ENCODE peak calls at places on chromosomes 7 and 10, in nine cellular contexts. C is fibroblast of the aortic adventitia, N is epithelial cell of esophagus, A is K562, H is kidney epithelial cell, Z is left ventricle myocardium inferior, D is adrenal gland, S is fibroblast of mammary gland, I is A549. M is an unnamed sample.

GRCh38 chr7:112160130-112160770 is 45.9 kb downstream of the DOCK4 start:
- DNase-seq in Z (no peak), I (peak; percentile 22), D (no peak), H (no peak), N (peak; percentile 61), A (no peak), C (peak; percentile 36), S (peak; percentile 21), M (peak; percentile 63)

GRCh38 chr7:122123746-122124145 is 20.3 kb downstream of the AASS start:
- DNase-seq in I (no peak), C (no peak), A (no peak), S (peak; percentile 24), Z (no peak), N (no peak), H (no peak), D (no peak), M (no peak)

GRCh38 chr7:135414850-135415439 is 95.0 kb downstream of the CNOT4 start:
- DNase-seq in N (peak; percentile 67), D (peak; percentile 68), H (peak; percentile 38), I (peak; percentile 16), C (peak; percentile 70), S (peak; percentile 75), A (peak; percentile 80), Z (no peak), M (peak; percentile 20)

GRCh38 chr7:913736-914520 is 37.6 kb downstream of the GET4 start:
- DNase-seq in Z (no peak), S (no peak), N (peak; percentile 31), C (no peak), I (no peak), H (no peak), D (no peak), A (no peak), M (no peak)

GRCh38 chr7:93375603-93376002 is 143.4 kb downstream of the VPS50 start:
- DNase-seq in D (no peak), N (no peak), Z (no peak), H (no peak), I (no peak), A (no peak), C (no peak), S (no peak), M (no peak)

GRCh38 chr10:73964743-73965142 is 33.2 kb upstream of the VCL start:
- DNase-seq in H (no peak), Z (no peak), A (no peak), C (no peak), S (no peak), I (no peak), D (no peak), N (no peak), M (no peak)

GRCh38 chr7:22137026-22137425 is 191.3 kb upstream of the CDCA7L start:
- DNase-seq in S (peak; percentile 12), Z (no peak), C (peak; percentile 51), N (no peak), I (no peak), A (no peak), H (peak; percentile 9), D (no peak), M (peak; percentile 33)

GRCh38 chr7:30918676-30919075 is 7.0 kb downstream of the AQP1 start:
- DNase-seq in H (no peak), N (no peak), Z (peak; percentile 14), D (no peak), S (no peak), A (no peak), I (no peak), C (no peak), M (no peak)

GRCh38 chr10:46301056-46301645 is 14.4 kb downstream of the ANTXRL start:
- DNase-seq in Z (no peak), D (no peak), S (no peak), A (no peak), C (no peak), N (no peak), H (no peak), I (no peak), M (no peak)

GRCh38 chr7:12127490-12127889 is 83.6 kb upstream of the TMEM106B start:
- DNase-seq in D (no peak), A (no peak), S (no peak), N (no peak), I (no peak), C (peak; percentile 50), H (no peak), Z (no peak), M (no peak)

GRCh38 chr10:58642283-58642682 is 129.6 kb downstream of the BICC1 start:
- DNase-seq in A (no peak), N (no peak), Z (no peak), S (peak; percentile 97), D (no peak), H (no peak), I (no peak), C (peak; percentile 74), M (no peak)

GRCh38 chr7:129170373-129171021 is 17.9 kb upstream of the SMO start:
- DNase-seq in D (no peak), C (no peak), N (no peak), S (no peak), H (no peak), A (no peak), Z (no peak), I (no peak), M (no peak)

GRCh38 chr7:4706384-4707032 is 24.4 kb downstream of the FOXK1 start:
- DNase-seq in C (no peak), H (no peak), A (no peak), N (no peak), I (no peak), Z (no peak), D (no peak), S (no peak), M (no peak)

GRCh38 chr7:4707980-4708411 is 25.9 kb downstream of the FOXK1 start:
- DNase-seq in N (no peak), Z (no peak), S (no peak), A (no peak), H (no peak), C (no peak), I (no peak), D (no peak), M (no peak)

GRCh38 chr7:4703532-4703931 is 21.4 kb downstream of the FOXK1 start:
- DNase-seq in A (no peak), C (no peak), S (no peak), H (no peak), Z (no peak), D (no peak), I (no peak), N (no peak), M (no peak)

GRCh38 chr7:4709187-4709586 is 27.1 kb downstream of the FOXK1 start:
- DNase-seq in C (no peak), A (no peak), D (no peak), Z (no peak), S (no peak), I (no peak), N (no peak), H (no peak), M (no peak)

DNA sequence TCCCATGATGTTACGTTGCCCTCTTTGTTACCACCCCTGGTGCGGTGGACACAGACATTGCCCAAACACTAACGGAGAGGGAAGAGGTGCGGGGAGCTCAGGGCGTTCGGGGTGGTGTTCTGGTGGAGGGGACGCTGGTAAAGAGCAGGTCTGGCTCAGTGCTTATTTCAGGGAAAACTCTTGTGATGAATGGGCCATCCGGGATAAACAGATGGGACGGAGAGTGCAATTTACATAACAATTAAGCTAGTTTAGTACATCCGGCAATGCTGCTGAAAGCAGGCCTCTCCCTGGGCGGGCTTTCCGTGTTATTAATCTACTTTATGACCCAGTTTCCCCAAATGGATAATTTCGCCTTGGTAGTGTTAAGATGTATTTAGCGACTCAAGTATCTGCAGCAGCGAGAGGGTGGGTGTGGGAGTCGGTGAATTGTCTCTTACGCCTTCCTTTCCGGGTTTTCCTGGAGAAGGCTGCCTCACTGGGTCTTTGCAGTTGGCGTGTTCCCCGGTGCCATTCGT is 25.1 kb downstream of the FOXK1 start:
- DNase-seq in H (no peak), Z (no peak), I (no peak), C (no peak), D (no peak), A (no peak), N (no peak), S (no peak), M (no peak)
- H3K4me3 ChIP-seq in H (no peak overlapping the region), Z (peak overlapping the region; percentile 39), I (no peak overlapping the region), C (no peak overlapping the region), D (no peak overlapping the region), A (no peak overlapping the region), N (no peak overlapping the region), S (no peak overlapping the region), M (no peak overlapping the region)

GRCh38 chr7:74087791-74088453 is 4.3 kb downstream of the LIMK1 start:
- DNase-seq in C (no peak), S (no peak), D (no peak), A (no peak), N (no peak), Z (no peak), I (no peak), H (no peak), M (no peak)

GRCh38 chr7:74082770-74083116 is 861 bp upstream of the LIMK1 start:
- DNase-seq in C (no peak), A (no peak), D (no peak), N (no peak), I (no peak), H (no peak), Z (no peak), S (no peak), M (no peak)

GRCh38 chr7:74084722-74085578 is 1.3 kb downstream of the LIMK1 start:
- DNase-seq in Z (no peak), H (no peak), A (peak; percentile 8), I (no peak), C (no peak), S (no peak), D (peak; percentile 23), N (no peak), M (no peak)

GRCh38 chr7:74083117-74083876 is at the start of gene LIMK1:
- DNase-seq in Z (peak; percentile 85), C (peak; percentile 66), I (peak; percentile 85), S (peak; percentile 65), H (no peak), N (peak; percentile 78), D (peak; percentile 82), A (peak; percentile 99), M (peak; percentile 38)

GRCh38 chr7:74083928-74084721 is 521 bp downstream of the LIMK1 start:
- DNase-seq in S (peak; percentile 66), A (peak; percentile 93), H (no peak), Z (peak; percentile 40), D (peak; percentile 62), C (peak; percentile 43), I (peak; percentile 61), N (peak; percentile 37), M (no peak)
- TF ChIP-seq CTCF in S (no peak), A (no peak), H (no peak), Z (no peak), D (no peak), C (no peak), I (no peak), N (no peak), M (no peak)

GRCh38 chr10:22615101-22615500 is 99.3 kb downstream of the PIP4K2A start:
- DNase-seq in D (no peak), I (no peak), H (no peak), A (no peak), Z (no peak), C (no peak), S (no peak), N (no peak), M (no peak)
- H3K4me3 ChIP-seq in D (no peak overlapping the region), I (no peak overlapping the region), H (no peak overlapping the region), A (no peak overlapping the region), Z (no peak overlapping the region), C (no peak overlapping the region), S (no peak overlapping the region), N (no peak overlapping the region), M (no peak overlapping the region)

DNA sequence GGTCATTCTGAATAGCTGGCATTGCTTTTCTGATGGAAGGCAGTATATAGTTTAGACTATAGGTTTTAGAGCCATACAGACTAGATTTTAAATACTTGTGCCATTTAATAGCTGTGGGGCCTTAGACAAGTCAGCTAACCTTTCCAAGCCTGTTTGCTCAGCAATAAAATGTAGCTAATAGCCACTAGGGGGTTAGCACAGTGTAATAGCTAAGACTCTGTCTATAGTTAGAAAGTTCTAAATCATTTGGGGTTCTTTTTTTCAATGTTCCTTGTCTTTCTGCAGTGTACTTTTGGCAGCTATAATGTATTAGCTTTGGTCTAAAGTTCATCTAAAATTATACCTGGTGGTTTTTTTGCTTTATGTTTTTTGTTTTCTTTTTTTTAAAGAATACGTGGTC is 7.5 kb upstream of the KIFBP start:
- DNase-seq in I (peak; percentile 33), H (no peak), A (no peak), D (no peak), Z (no peak), N (peak; percentile 11), S (peak; percentile 25), C (no peak), M (no peak)
- TF ChIP-seq CTCF in I (peak; percentile 22), H (peak; percentile 24), A (peak; percentile 33), D (no peak), Z (peak; percentile 15), N (peak; percentile 38), S (peak; percentile 35), C (no peak), M (peak; percentile 34)